ENCODE peak calls at places on chromosome 11, in seven cellular contexts. Q is GM12865, R is GM13977, G is nephron progenitor cell, U is endothelial cell, W is GM20000, B is astrocyte of the spinal cord. E is an unnamed sample.

GRCh38 chr11:88651556-88651955 is 314.0 kb upstream of the CTSC start:
- DNase-seq in G (no peak), U (no peak), B (no peak), R (no peak), Q (no peak), W (no peak), E (no peak)

GRCh38 chr11:128288368-128288767 is 299.0 kb downstream of the ETS1 start:
- DNase-seq in G (no peak), R (no peak), W (no peak), B (no peak), Q (no peak), U (no peak), E (no peak)

GRCh38 chr11:124761301-124762021 is 629 bp downstream of the ESAM start:
- DNase-seq in R (peak; percentile 58), W (peak; percentile 60), Q (no peak), U (peak; percentile 58), B (no peak), G (no peak), E (peak; percentile 50)

GRCh38 chr11:63032451-63032850 is 16.8 kb upstream of the SLC22A8 start:
- DNase-seq in R (no peak), W (no peak), G (no peak), U (no peak), Q (no peak), B (no peak), E (no peak)

GRCh38 chr11:107691003-107691402 is 20.9 kb downstream of the SLN start:
- DNase-seq in G (no peak), W (no peak), R (no peak), B (peak; percentile 59), Q (no peak), U (no peak), E (no peak)

GRCh38 chr11:35006389-35007128 is 90.1 kb downstream of the PDHX start:
- DNase-seq in W (peak; percentile 75), R (peak; percentile 61), B (peak; percentile 40), U (no peak), Q (peak; percentile 95), G (no peak), E (peak; percentile 62)

GRCh38 chr11:132032555-132032954 is 662.1 kb downstream of the NTM start:
- DNase-seq in R (no peak), U (no peak), B (peak; percentile 72), G (no peak), Q (no peak), W (no peak), E (no peak)

GRCh38 chr11:128580612-128581011 is 6.7 kb downstream of the ETS1 start:
- DNase-seq in G (no peak), R (no peak), Q (no peak), U (no peak), B (no peak), W (no peak), E (no peak)

GRCh38 chr11:6320411-6321207 is at the start of gene CAVIN3:
- DNase-seq in Q (peak; percentile 88), R (peak; percentile 78), W (peak; percentile 68), B (peak; percentile 87), U (peak; percentile 56), G (peak; percentile 67), E (peak; percentile 65)

GRCh38 chr11:130131957-130132850 is 27.4 kb upstream of the ST14 start:
- DNase-seq in Q (peak; percentile 75), U (peak; percentile 61), B (peak; percentile 73), R (peak; percentile 81), G (peak; percentile 38), W (peak; percentile 74), E (peak; percentile 80)

GRCh38 chr11:130611791-130612251 is 163.4 kb downstream of the ADAMTS15 start:
- DNase-seq in W (no peak), B (peak; percentile 77), U (no peak), R (no peak), G (no peak), Q (no peak), E (no peak)

GRCh38 chr11:34270711-34271110 is 87.1 kb downstream of the ABTB2 start:
- DNase-seq in B (no peak), W (no peak), R (no peak), U (no peak), G (no peak), Q (no peak), E (no peak)

GRCh38 chr11:8744423-8744822 is 61.8 kb downstream of the RPL27A start:
- DNase-seq in Q (no peak), G (no peak), R (no peak), W (no peak), B (peak; percentile 16), U (no peak), E (no peak)

GRCh38 chr11:130031945-130032344 is 29.3 kb upstream of the PRDM10 start:
- DNase-seq in Q (no peak), W (no peak), B (no peak), R (no peak), U (no peak), G (no peak), E (no peak)

GRCh38 chr11:115676768-115677167 is 172.6 kb upstream of the CADM1 start:
- DNase-seq in Q (no peak), R (no peak), G (no peak), U (no peak), W (no peak), B (peak; percentile 74), E (no peak)

GRCh38 chr11:57321996-57322880 is 2.5 kb downstream of the TNKS1BP1 start:
- DNase-seq in G (peak; percentile 64), B (peak; percentile 97), R (peak; percentile 58), W (no peak), Q (no peak), U (peak; percentile 61), E (no peak)

DNA sequence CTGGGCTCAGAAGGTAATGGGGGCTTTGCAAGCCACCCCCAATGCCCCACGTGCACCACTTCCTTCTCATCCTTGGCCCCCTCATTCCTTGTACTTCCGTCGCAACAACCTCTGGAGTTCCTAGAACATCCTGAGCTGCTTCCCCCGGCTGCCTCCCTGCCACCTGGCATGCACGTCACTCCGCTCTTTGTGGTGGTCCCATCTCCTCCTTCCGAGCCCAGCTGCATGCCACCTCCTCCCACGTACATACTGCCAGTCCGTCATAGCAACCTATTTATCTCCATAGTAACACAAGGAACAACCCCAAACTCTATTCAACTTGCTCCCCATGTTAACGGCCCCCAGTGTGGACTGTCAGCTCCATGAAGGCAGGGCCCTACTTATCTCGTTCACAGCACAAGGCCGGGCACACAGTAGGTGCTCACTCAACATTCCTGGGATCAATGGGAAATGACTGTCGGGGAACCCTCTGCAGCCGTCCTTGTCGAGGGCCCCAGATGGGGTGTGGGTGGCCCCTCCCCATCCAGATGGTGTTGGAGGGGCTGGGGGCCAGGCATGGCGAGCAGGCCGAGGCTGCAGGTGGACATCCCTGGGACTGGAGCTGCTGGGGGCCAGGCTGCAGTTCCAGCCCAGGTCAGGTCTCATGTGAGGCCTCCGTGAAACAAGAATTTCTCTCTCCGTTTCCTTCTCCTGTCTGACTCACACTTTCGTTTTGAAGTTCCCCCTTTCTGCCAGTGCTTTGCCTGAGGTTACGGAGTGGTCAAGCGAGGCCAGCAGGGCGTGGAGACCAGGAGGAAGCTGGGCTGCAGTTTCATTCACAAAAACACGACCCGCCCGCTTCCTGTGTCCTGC is 4.2 kb downstream of the MYEOV start:
- DNase-seq in W (peak; percentile 85), U (peak; percentile 36), R (peak; percentile 85), B (peak; percentile 81), Q (peak; percentile 95), G (peak; percentile 34), E (peak; percentile 89)
- TF ChIP-seq CTCF in W (no peak), U (no peak), R (no peak), B (no peak), Q (no peak), G (no peak), E (no peak)

DNA sequence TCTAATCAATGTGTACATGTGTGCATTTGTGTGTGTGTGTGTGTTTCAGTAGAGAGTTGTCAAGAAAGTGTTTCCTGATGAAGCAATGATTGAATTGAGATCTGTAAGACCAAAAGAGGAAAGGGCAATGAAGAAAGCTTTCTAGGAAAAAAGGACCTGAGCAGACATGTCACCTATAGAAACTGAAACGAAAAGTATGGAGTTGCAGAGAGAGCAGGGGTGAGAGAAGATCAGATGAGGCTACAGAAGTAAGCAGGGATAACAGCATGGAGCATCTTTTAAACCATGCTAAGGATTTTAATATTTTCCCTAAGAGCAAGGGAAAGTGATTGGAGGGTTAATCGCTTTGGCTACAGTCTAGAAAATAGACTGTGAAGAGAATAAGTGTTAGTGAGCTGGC is 1459.4 kb upstream of the TENM4 start:
- DNase-seq in W (no peak), B (no peak), R (peak; percentile 3), U (no peak), Q (peak; percentile 9), G (no peak), E (no peak)
- TF ChIP-seq CTCF in W (no peak), B (no peak), R (no peak), U (no peak), Q (no peak), G (no peak), E (no peak)

GRCh38 chr11:40294343-40294723 is 1165.1 kb downstream of the LRRC4C start:
- DNase-seq in B (no peak), W (no peak), R (no peak), G (no peak), U (no peak), Q (no peak), E (no peak)

GRCh38 chr11:40291304-40292100 is 1168.0 kb downstream of the LRRC4C start:
- DNase-seq in U (no peak), B (no peak), W (no peak), Q (no peak), G (no peak), R (no peak), E (no peak)

GRCh38 chr11:40292636-40293585 is 1166.5 kb downstream of the LRRC4C start:
- DNase-seq in B (no peak), W (no peak), G (peak; percentile 35), U (no peak), R (no peak), Q (no peak), E (no peak)

GRCh38 chr11:40295466-40295865 is 1164.0 kb downstream of the LRRC4C start:
- DNase-seq in U (no peak), R (no peak), B (no peak), Q (no peak), G (no peak), W (no peak), E (no peak)

GRCh38 chr11:40293655-40294342 is 1165.7 kb downstream of the LRRC4C start:
- DNase-seq in R (peak; percentile 78), B (peak; percentile 93), W (peak; percentile 78), Q (peak; percentile 70), G (peak; percentile 75), U (peak; percentile 75), E (peak; percentile 70)
- TF ChIP-seq CTCF in R (peak; percentile 89), B (peak; percentile 97), W (peak; percentile 89), Q (peak; percentile 89), G (peak; percentile 88), U (peak; percentile 83), E (peak; percentile 81)

DNA sequence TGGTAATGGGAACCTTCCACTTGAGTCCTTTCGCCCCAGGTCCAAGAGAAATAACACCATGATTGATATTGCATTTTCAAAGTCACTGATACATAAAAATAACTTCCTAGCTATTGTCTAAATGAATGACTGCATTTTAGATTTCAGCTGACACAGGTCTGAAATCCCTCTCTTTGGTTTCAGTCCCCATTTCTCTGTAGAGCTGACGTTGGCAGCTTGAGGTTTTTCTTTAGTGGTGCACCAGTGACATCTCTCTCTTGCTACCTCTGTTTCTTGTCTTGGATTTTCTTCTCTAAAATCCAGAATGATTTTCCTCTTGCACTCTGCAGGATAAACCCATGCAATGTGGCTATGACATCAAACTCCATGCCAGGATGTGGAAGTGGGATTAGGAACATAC is 31.7 kb upstream of the SORL1 start:
- DNase-seq in U (no peak), G (no peak), R (no peak), W (no peak), Q (peak; percentile 44), B (no peak), E (no peak)
- TF ChIP-seq CTCF in U (no peak), G (no peak), R (no peak), W (no peak), Q (no peak), B (no peak), E (no peak)

E was measured in GM13976.